ENCODE peak calls at places on chromosomes 12 and 14, in six cellular contexts. F, Z, B, T, X and I are unnamed samples.

GRCh38 chr12:124509676-124510300 is 57.6 kb downstream of the NCOR2 start:
- DNase-seq in B (peak; percentile 71), F (peak; percentile 53), T (peak; percentile 92), X (peak; percentile 68), Z (no peak), I (no peak)

GRCh38 chr14:21093769-21094681 is 4.4 kb downstream of the ZNF219 start:
- DNase-seq in Z (no peak), F (peak; percentile 22), B (no peak), X (peak; percentile 14), T (no peak), I (no peak)

GRCh38 chr14:43687866-43688265 is 819.2 kb downstream of the FSCB start:
- DNase-seq in B (no peak), X (no peak), F (no peak), T (no peak), Z (no peak), I (no peak)

GRCh38 chr12:101204598-101205304 is 5.3 kb downstream of the SLC5A8 start:
- DNase-seq in Z (no peak), F (no peak), T (no peak), B (no peak), X (no peak), I (no peak)

GRCh38 chr14:65585216-65585615 is 172.7 kb downstream of the FUT8 start:
- DNase-seq in T (no peak), X (no peak), Z (no peak), B (no peak), F (no peak), I (no peak)

GRCh38 chr14:89417111-89417468 is at the start of gene FOXN3:
- DNase-seq in F (peak; percentile 95), Z (peak; percentile 80), X (peak; percentile 94), B (peak; percentile 83), T (peak; percentile 85), I (peak; percentile 86)

GRCh38 chr14:78157855-78158436 is 12.2 kb upstream of the NRXN3 start:
- DNase-seq in Z (no peak), B (no peak), F (no peak), X (peak; percentile 33), T (peak; percentile 51), I (no peak)

GRCh38 chr12:46174061-46174662 is 94.7 kb downstream of the SLC38A1 start:
- DNase-seq in F (no peak), X (no peak), T (no peak), B (no peak), Z (no peak), I (no peak)